ENCODE peak calls at places on chromosomes 2 and 18, in nine cellular contexts. B, G, Z, N, E, S, R, I and O are unnamed samples.

GRCh38 chr2:232980683-232981082 is 32.4 kb downstream of the NGEF start:
- DNase-seq in B (no peak), G (peak; percentile 31), Z (no peak), N (no peak), E (no peak), S (no peak), R (no peak), I (no peak), O (no peak)

GRCh38 chr2:159608108-159608507 is 8.2 kb downstream of the BAZ2B start:
- DNase-seq in B (no peak), G (no peak), Z (no peak), N (no peak), E (no peak), S (no peak), R (no peak), I (no peak), O (no peak)

GRCh38 chr2:240304746-240305161 is 130.7 kb upstream of the GPC1 start:
- DNase-seq in B (no peak), G (no peak), Z (no peak), N (no peak), E (no peak), S (no peak), R (no peak), I (no peak), O (no peak)

GRCh38 chr18:12376034-12376717 is 851 bp downstream of the AFG3L2 start:
- DNase-seq in B (peak; percentile 33), G (no peak), Z (peak; percentile 36), N (no peak), E (peak; percentile 53), S (no peak), R (no peak), I (peak; percentile 20), O (peak; percentile 61)

GRCh38 chr2:119247844-119248271 is 24.2 kb downstream of the STEAP3 start:
- DNase-seq in B (no peak), G (peak; percentile 37), Z (no peak), N (no peak), E (peak; percentile 36), S (no peak), R (no peak), I (no peak), O (no peak)

GRCh38 chr2:86446060-86446459 is 4.9 kb downstream of the KDM3A start:
- DNase-seq in B (no peak), G (no peak), Z (no peak), N (no peak), E (no peak), S (no peak), R (no peak), I (no peak), O (no peak)

GRCh38 chr2:74374509-74375205 is 5.5 kb downstream of the DCTN1 start:
- DNase-seq in B (peak; percentile 93), G (peak; percentile 85), Z (peak; percentile 31), N (peak; percentile 93), E (peak; percentile 65), S (no peak), R (peak; percentile 81), I (peak; percentile 78), O (peak; percentile 73)

GRCh38 chr2:85769236-85769986 is 15.6 kb downstream of the ATOH8 start:
- DNase-seq in B (peak; percentile 59), G (no peak), Z (no peak), N (peak; percentile 84), E (no peak), S (no peak), R (peak; percentile 50), I (no peak), O (no peak)

GRCh38 chr2:44218771-44219170 is 50.1 kb downstream of the PPM1B start:
- DNase-seq in B (no peak), G (no peak), Z (no peak), N (no peak), E (no peak), S (no peak), R (no peak), I (no peak), O (no peak)
- H3K36me3 ChIP-seq in B (peaks cover 13% of the 10 kb centered on the region), G (peaks cover 16% of the 10 kb centered on the region), Z (peaks cover 8% of the 10 kb centered on the region), N (peaks cover 34% of the 10 kb centered on the region), E (peaks cover 63% of the 10 kb centered on the region), S (no peaks in the 10 kb centered on the region), R (no peaks in the 10 kb centered on the region), I (peaks cover 10% of the 10 kb centered on the region), O (peaks cover 10% of the 10 kb centered on the region)

GRCh38 chr2:197806317-197806633 is 1.9 kb downstream of the PLCL1 start:
- DNase-seq in B (no peak), G (no peak), Z (no peak), N (no peak), E (no peak), S (no peak), R (no peak), I (peak; percentile 30), O (no peak)
- H3K27me3 ChIP-seq in B (peaks cover 77% of the 10 kb centered on the region), G (no peaks in the 10 kb centered on the region), Z (no peaks in the 10 kb centered on the region), N (no peaks in the 10 kb centered on the region), E (no peaks in the 10 kb centered on the region), S (peaks cover 32% of the 10 kb centered on the region), R (no peaks in the 10 kb centered on the region), I (peaks cover 34% of the 10 kb centered on the region), O (no peaks in the 10 kb centered on the region)

DNA sequence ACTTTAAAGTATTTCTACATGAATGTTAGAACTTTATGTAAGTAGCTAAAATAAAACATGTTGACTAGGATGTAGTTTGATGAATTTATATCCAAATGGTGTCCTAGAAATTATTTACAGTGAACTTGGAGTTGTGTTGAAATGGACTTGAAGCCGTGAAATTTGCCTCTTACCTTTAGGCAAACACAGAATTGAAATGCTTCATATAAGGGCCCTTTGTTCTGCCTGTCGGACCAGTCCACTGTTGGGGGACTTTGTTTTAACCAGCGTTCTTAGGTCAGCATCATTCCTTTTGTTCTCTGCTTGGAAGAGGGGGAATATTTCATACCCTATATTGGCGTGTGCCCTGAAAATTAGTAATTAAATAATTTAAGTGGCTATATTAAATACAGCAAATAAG is 18.3 kb downstream of the RAB12 start:
- DNase-seq in B (no peak), G (no peak), Z (no peak), N (no peak), E (no peak), S (no peak), R (no peak), I (no peak), O (no peak)
- H3K36me3 ChIP-seq in B (no peaks in the 10 kb centered on the region), G (peaks cover 14% of the 10 kb centered on the region), Z (no peaks in the 10 kb centered on the region), N (peaks cover 75% of the 10 kb centered on the region), E (peaks cover 42% of the 10 kb centered on the region), S (peaks cover 32% of the 10 kb centered on the region), R (no peaks in the 10 kb centered on the region), I (peaks cover 3% of the 10 kb centered on the region), O (peaks cover 32% of the 10 kb centered on the region)

GRCh38 chr2:133734699-133735098 is 166.4 kb upstream of the NCKAP5 start:
- DNase-seq in B (no peak), G (no peak), Z (no peak), N (no peak), E (no peak), S (no peak), R (no peak), I (no peak), O (no peak)
- H3K27me3 ChIP-seq in B (no peaks in the 10 kb centered on the region), G (no peaks in the 10 kb centered on the region), Z (no peaks in the 10 kb centered on the region), N (no peaks in the 10 kb centered on the region), E (no peaks in the 10 kb centered on the region), S (no peaks in the 10 kb centered on the region), R (no peaks in the 10 kb centered on the region), I (no peaks in the 10 kb centered on the region), O (no peaks in the 10 kb centered on the region)

DNA sequence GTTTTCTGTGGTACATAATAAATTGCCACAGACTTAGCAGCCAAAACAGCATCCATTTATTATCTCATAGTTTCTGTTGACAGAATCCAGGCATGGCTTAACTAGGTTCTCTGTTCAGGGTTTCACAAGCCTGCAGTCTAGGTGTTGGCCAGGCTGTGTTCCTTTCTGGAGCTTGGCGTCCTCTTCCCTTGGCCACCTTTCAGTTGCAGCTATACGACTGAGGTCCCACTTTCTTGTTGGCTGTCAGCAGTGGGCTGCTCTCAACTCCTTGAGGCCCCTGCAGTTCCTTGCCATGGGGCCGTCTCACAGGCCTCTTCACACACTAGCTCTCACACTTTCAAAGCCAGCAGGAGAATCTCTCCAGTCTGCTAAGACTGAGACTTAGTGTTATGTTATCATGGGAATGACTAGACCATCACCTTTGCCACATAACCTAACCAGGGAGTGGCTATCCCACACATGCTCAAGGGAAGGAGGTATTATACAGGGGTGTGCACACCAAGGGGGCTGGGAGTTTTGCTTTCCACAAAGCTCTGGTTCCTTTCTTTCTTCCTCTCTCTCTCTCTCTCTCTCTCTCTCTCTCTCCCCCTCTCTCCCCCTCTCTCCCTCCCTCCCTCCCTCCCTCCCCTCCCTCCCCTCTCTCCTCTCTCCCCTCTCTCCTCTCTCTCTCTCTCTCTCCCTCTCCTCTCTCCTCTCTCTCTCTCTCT is 15.8 kb downstream of the RIOK3 start:
- DNase-seq in B (no peak), G (no peak), Z (no peak), N (no peak), E (no peak), S (no peak), R (no peak), I (no peak), O (no peak)
- H3K36me3 ChIP-seq in B (peaks cover 25% of the 10 kb centered on the region), G (peaks cover 82% of the 10 kb centered on the region), Z (peaks cover 96% of the 10 kb centered on the region), N (peaks cover 89% of the 10 kb centered on the region), E (peaks cover 98% of the 10 kb centered on the region), S (peaks cover 34% of the 10 kb centered on the region), R (peaks cover 17% of the 10 kb centered on the region), I (peaks cover 69% of the 10 kb centered on the region), O (peaks cover 96% of the 10 kb centered on the region)